ENCODE peak calls at places on chromosome 18, in four cellular contexts. O, Z, S and K are unnamed samples.

GRCh38 chr18:58579561-58580047 is 49.3 kb downstream of the ALPK2 start:
- DNase-seq in O (no peak), Z (no peak), S (no peak), K (no peak)

GRCh38 chr18:44548291-44549221 is 132.1 kb upstream of the SETBP1 start:
- DNase-seq in S (no peak), O (no peak), Z (no peak), K (no peak)

GRCh38 chr18:28015671-28016070 is 161.3 kb downstream of the CDH2 start:
- DNase-seq in O (no peak), Z (no peak), S (peak), K (peak)

GRCh38 chr18:79600141-79600540 is 79.5 kb upstream of the CTDP1 start:
- DNase-seq in O (no peak), S (no peak), Z (no peak), K (no peak)

GRCh38 chr18:49021076-49021432 is 70.3 kb upstream of the SMAD7 start:
- DNase-seq in Z (no peak), O (no peak), S (no peak), K (no peak)

GRCh38 chr18:32470136-32470712 is 458 bp downstream of the GAREM1 start:
- DNase-seq in Z (peak), O (peak), S (peak), K (no peak)

GRCh38 chr18:56043691-56044090 is 455.7 kb upstream of the TCF4 start:
- DNase-seq in O (peak), S (no peak), Z (no peak), K (no peak)

GRCh38 chr18:12516049-12516677 is 108.4 kb downstream of the PRELID3A start:
- DNase-seq in O (no peak), S (no peak), Z (no peak), K (no peak)

GRCh38 chr18:68769423-68769822 is 28.5 kb upstream of the CCDC102B start:
- DNase-seq in Z (no peak), O (no peak), S (no peak), K (no peak)

GRCh38 chr18:25842665-25843064 is 247.7 kb downstream of the SS18 start:
- DNase-seq in S (no peak), O (no peak), Z (no peak), K (no peak)

GRCh38 chr18:48852792-48853191 is 98.0 kb downstream of the SMAD7 start:
- DNase-seq in O (no peak), Z (no peak), S (no peak), K (no peak)

GRCh38 chr18:136433-136832 is 21.9 kb upstream of the USP14 start:
- DNase-seq in Z (no peak), S (no peak), O (no peak), K (no peak)

GRCh38 chr18:50155406-50155805 is 39.5 kb downstream of the MYO5B start:
- DNase-seq in O (no peak), Z (no peak), S (no peak), K (no peak)

GRCh38 chr18:70380915-70381896 is 92.4 kb downstream of the SOCS6 start:
- DNase-seq in O (no peak), Z (peak), S (peak), K (peak)

GRCh38 chr18:21000667-21001066 is 110.9 kb downstream of the ROCK1 start:
- DNase-seq in S (no peak), O (no peak), Z (no peak), K (no peak)

GRCh38 chr18:55833543-55833942 is 245.6 kb upstream of the TCF4 start:
- DNase-seq in S (no peak), O (no peak), Z (peak), K (no peak)

GRCh38 chr18:74310411-74310810 is 5.2 kb upstream of the C18orf63 start:
- DNase-seq in S (no peak), O (no peak), Z (peak), K (no peak)

GRCh38 chr18:80157708-80158343 is 48.8 kb downstream of the ADNP2 start:
- DNase-seq in S (peak), Z (peak), O (peak), K (peak)

GRCh38 chr18:73478191-73478590 is 610.4 kb upstream of the NETO1 start:
- DNase-seq in S (no peak), O (no peak), Z (no peak), K (no peak)

GRCh38 chr18:11802586-11802985 is 48.6 kb upstream of the CHMP1B start:
- DNase-seq in O (no peak), S (no peak), Z (no peak), K (no peak)

GRCh38 chr18:48319796-48320638 is 89.2 kb downstream of the ZBTB7C start:
- DNase-seq in S (peak), Z (no peak), O (no peak), K (no peak)

GRCh38 chr18:25737710-25738251 is 352.6 kb downstream of the SS18 start:
- DNase-seq in S (no peak), O (no peak), Z (peak), K (no peak)

GRCh38 chr18:45111507-45111858 is 430.8 kb downstream of the SETBP1 start:
- DNase-seq in O (no peak), S (no peak), Z (no peak), K (no peak)

GRCh38 chr18:47595816-47596501 is 334.5 kb downstream of the SMAD2 start:
- DNase-seq in O (no peak), S (no peak), Z (no peak), K (no peak)

GRCh38 chr18:59323931-59324622 is 5.6 kb upstream of the CPLX4 start:
- DNase-seq in Z (peak), S (no peak), O (no peak), K (no peak)

GRCh38 chr18:61851940-61852451 is 40.8 kb downstream of the RNF152 start:
- DNase-seq in Z (no peak), O (no peak), S (no peak), K (no peak)

GRCh38 chr18:30160124-30160523 is 882.4 kb downstream of the DSC3 start:
- DNase-seq in S (no peak), O (no peak), Z (no peak), K (no peak)